ENCODE peak calls at places on chromosomes 11 and 22, in four cellular contexts. M is ascending aorta, T is cardiac fibroblast, U is lower leg skin. W is an unnamed sample.

GRCh38 chr11:2518983-2519340 is 74.2 kb downstream of the KCNQ1 start:
- DNase-seq in M (no peak), T (no peak), U (peak), W (no peak)

GRCh38 chr11:63574856-63575602 is 11.8 kb upstream of the PLAAT2 start:
- DNase-seq in U (no peak), M (no peak), T (peak), W (no peak)

GRCh38 chr22:26669060-26669481 is 11.7 kb downstream of the MIAT start:
- DNase-seq in M (no peak), U (no peak), T (peak), W (no peak)

GRCh38 chr11:62545437-62546243 is 966 bp downstream of the AHNAK start:
- DNase-seq in M (peak), T (peak), U (peak), W (peak)

GRCh38 chr22:22940961-22941605 is 53.5 kb downstream of the IGLL5 start:
- DNase-seq in T (no peak), M (peak), U (peak), W (no peak)

GRCh38 chr11:27291302-27291889 is 71.6 kb downstream of the CCDC34 start:
- DNase-seq in M (no peak), T (no peak), U (no peak), W (no peak)

GRCh38 chr11:14500181-14500651 is 605 bp upstream of the COPB1 start:
- DNase-seq in M (no peak), U (no peak), T (peak), W (no peak)

GRCh38 chr11:49377978-49378377 is 169.6 kb upstream of the FOLH1 start:
- DNase-seq in M (no peak), U (no peak), T (no peak), W (no peak)

GRCh38 chr22:22193923-22194322 is 50.7 kb upstream of the VPREB1 start:
- DNase-seq in U (no peak), T (no peak), M (no peak), W (no peak)

GRCh38 chr22:18065256-18065655 is 12.5 kb upstream of the PEX26 start:
- DNase-seq in M (no peak), U (no peak), T (no peak), W (no peak)

GRCh38 chr11:46345131-46345597 is 2.1 kb upstream of the DGKZ start:
- DNase-seq in M (no peak), T (no peak), U (peak), W (no peak)

GRCh38 chr22:49431559-49431958 is 396.1 kb downstream of the BRD1 start:
- DNase-seq in U (peak), M (no peak), T (no peak), W (no peak)

GRCh38 chr11:134366279-134366678 is 34.5 kb downstream of the GLB1L2 start:
- DNase-seq in T (no peak), M (no peak), U (no peak), W (no peak)

GRCh38 chr22:45998638-45999378 is 21.8 kb upstream of the WNT7B start:
- DNase-seq in U (no peak), M (no peak), T (no peak), W (no peak)

GRCh38 chr11:15336016-15336415 is 221.3 kb downstream of the INSC start:
- DNase-seq in T (no peak), M (no peak), U (no peak), W (no peak)

GRCh38 chr22:39472570-39473556 is 16.1 kb downstream of the MGAT3 start:
- DNase-seq in M (no peak), T (peak), U (no peak), W (no peak)

GRCh38 chr11:13368041-13368446 is 90.5 kb downstream of the BMAL1 start:
- DNase-seq in M (no peak), T (peak), U (no peak), W (no peak)

GRCh38 chr22:33438273-33438672 is 380.1 kb upstream of the SYN3 start:
- DNase-seq in M (no peak), U (no peak), T (peak), W (peak)

GRCh38 chr11:28619870-28620540 is 511.8 kb downstream of the METTL15 start:
- DNase-seq in T (peak), M (no peak), U (no peak), W (peak)

GRCh38 chr22:20795014-20795413 is 21.1 kb downstream of the SERPIND1 start:
- DNase-seq in M (no peak), U (no peak), T (no peak), W (no peak)

GRCh38 chr11:17923213-17923612 is 89.6 kb downstream of the SERGEF start:
- DNase-seq in U (no peak), M (no peak), T (peak), W (peak)

GRCh38 chr11:705646-706438 is at the start of gene EPS8L2:
- DNase-seq in U (no peak), T (no peak), M (no peak), W (no peak)

GRCh38 chr11:123601136-123601535 is 53.3 kb downstream of the SCN3B start:
- DNase-seq in U (no peak), M (no peak), T (peak), W (no peak)

GRCh38 chr11:64164392-64165312 is 1.3 kb downstream of the MACROD1 start:
- DNase-seq in M (no peak), T (no peak), U (no peak), W (no peak)

GRCh38 chr11:62491571-62492329 is 54.9 kb downstream of the AHNAK start:
- DNase-seq in M (no peak), U (no peak), T (no peak), W (no peak)

GRCh38 chr11:73972620-73973449 is 9.8 kb downstream of the UCP2 start:
- DNase-seq in U (no peak), T (no peak), M (no peak), W (no peak)

GRCh38 chr22:37496651-37497599 is 10.7 kb upstream of the MFNG start:
- DNase-seq in T (peak), U (no peak), M (no peak), W (peak)

GRCh38 chr11:14249121-14249963 is 109.6 kb downstream of the RRAS2 start:
- DNase-seq in M (no peak), T (peak), U (peak), W (peak)

GRCh38 chr11:115181480-115181879 is 322.7 kb downstream of the CADM1 start:
- DNase-seq in U (no peak), T (no peak), M (no peak), W (no peak)

GRCh38 chr11:84564180-84564866 is 1062.8 kb downstream of the DLG2 start:
- DNase-seq in T (peak), M (no peak), U (no peak), W (peak)

GRCh38 chr22:46102752-46103151 is 47.6 kb upstream of the PPARA start:
- DNase-seq in T (no peak), U (no peak), M (no peak), W (no peak)

GRCh38 chr11:35485656-35486318 is 39.6 kb downstream of the PAMR1 start:
- DNase-seq in T (peak), M (peak), U (peak), W (peak)
- TF ChIP-seq CTCF in T (peak), M (peak), U (peak), W (peak)

GRCh38 chr11:114132944-114133394 is 73.5 kb downstream of the ZBTB16 start:
- DNase-seq in M (no peak), T (peak), U (peak), W (peak)

GRCh38 chr11:114133548-114134329 is 74.2 kb downstream of the ZBTB16 start:
- DNase-seq in T (no peak), U (peak), M (peak), W (peak)

GRCh38 chr11:114129699-114130659 is 70.5 kb downstream of the ZBTB16 start:
- DNase-seq in U (peak), M (no peak), T (no peak), W (no peak)

GRCh38 chr11:114132427-114132826 is 72.9 kb downstream of the ZBTB16 start:
- DNase-seq in U (no peak), M (no peak), T (no peak), W (no peak)

GRCh38 chr11:114131366-114131963 is 72.0 kb downstream of the ZBTB16 start:
- DNase-seq in T (no peak), U (no peak), M (no peak), W (no peak)
- H3K4me3 ChIP-seq in T (no peak), U (no peak), M (peak), W (no peak)

GRCh38 chr22:35330258-35330861 is 30.7 kb downstream of the TOM1 start:
- DNase-seq in T (peak), U (peak), M (peak), W (peak)

GRCh38 chr22:35329114-35329847 is 29.6 kb downstream of the TOM1 start:
- DNase-seq in T (no peak), M (no peak), U (no peak), W (no peak)

GRCh38 chr22:35326854-35327562 is 27.3 kb downstream of the TOM1 start:
- DNase-seq in T (no peak), U (no peak), M (no peak), W (no peak)

GRCh38 chr22:35327690-35328471 is 28.2 kb downstream of the TOM1 start:
- DNase-seq in T (no peak), U (no peak), M (no peak), W (no peak)

GRCh38 chr22:35328472-35328885 is 28.8 kb downstream of the TOM1 start:
- DNase-seq in M (no peak), U (peak), T (no peak), W (no peak)
- TF ChIP-seq CTCF in M (no peak), U (no peak), T (no peak), W (no peak)

GRCh38 chr11:4610258-4610935 is 2.4 kb upstream of the TRIM68 start:
- DNase-seq in M (no peak), T (peak), U (no peak), W (no peak)
- H3K4me3 ChIP-seq in M (peak), T (no peak), U (no peak), W (no peak)

GRCh38 chr11:19650929-19651487 is 61.6 kb upstream of the NAV2 start:
- DNase-seq in M (no peak), T (no peak), U (peak), W (no peak)

GRCh38 chr11:19646308-19646707 is 66.3 kb upstream of the NAV2 start:
- DNase-seq in U (no peak), M (no peak), T (peak), W (no peak)

GRCh38 chr11:19651654-19652053 is 61.0 kb upstream of the NAV2 start:
- DNase-seq in M (no peak), T (no peak), U (peak), W (no peak)

GRCh38 chr11:19646921-19647320 is 65.7 kb upstream of the NAV2 start:
- DNase-seq in T (peak), M (no peak), U (no peak), W (peak)

GRCh38 chr11:19648321-19648720 is 64.3 kb upstream of the NAV2 start:
- DNase-seq in T (no peak), M (no peak), U (peak), W (no peak)
- TF ChIP-seq CTCF in T (no peak), M (no peak), U (no peak), W (no peak)

GRCh38 chr11:130547761-130548490 is 99.5 kb downstream of the ADAMTS15 start:
- DNase-seq in M (no peak), T (no peak), U (no peak), W (no peak)

GRCh38 chr11:130550160-130550559 is 101.7 kb downstream of the ADAMTS15 start:
- DNase-seq in U (no peak), T (no peak), M (no peak), W (no peak)

GRCh38 chr11:130548491-130548833 is 100.0 kb downstream of the ADAMTS15 start:
- DNase-seq in U (no peak), T (no peak), M (no peak), W (no peak)

GRCh38 chr11:130550984-130551383 is 102.5 kb downstream of the ADAMTS15 start:
- DNase-seq in U (no peak), M (no peak), T (no peak), W (no peak)

DNA sequence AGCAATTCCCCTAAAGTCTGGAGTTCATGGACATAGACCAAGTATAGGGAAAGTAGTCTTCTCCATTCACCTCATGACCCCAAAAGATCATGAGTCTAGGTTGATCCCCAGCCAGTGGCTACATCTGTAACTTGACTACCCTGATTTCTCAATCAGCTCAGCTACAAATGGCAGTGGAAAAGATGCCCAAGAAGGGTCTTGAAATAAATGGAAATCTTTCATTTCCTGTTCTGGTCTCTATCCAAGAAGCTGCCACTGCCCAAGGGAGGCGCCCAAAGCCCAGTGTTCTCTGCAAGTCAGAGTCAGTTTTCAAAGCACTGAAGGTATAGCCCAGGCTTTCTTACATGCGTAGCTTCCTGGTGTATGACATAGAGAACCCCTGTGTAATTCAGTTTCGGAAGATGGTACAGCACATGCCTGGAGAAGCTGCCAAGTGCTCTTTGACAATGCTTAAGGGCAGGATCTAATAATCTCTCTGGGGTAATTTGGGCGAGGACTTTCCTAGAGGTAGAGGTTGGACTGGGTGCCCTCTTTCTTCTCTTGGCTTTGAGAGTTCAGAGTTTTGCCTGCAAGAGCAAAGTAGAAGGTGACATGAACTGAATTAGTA is 101.1 kb downstream of the ADAMTS15 start:
- DNase-seq in U (no peak), T (peak), M (no peak), W (no peak)
- H3K4me3 ChIP-seq in U (no peak), T (no peak), M (no peak), W (no peak)

GRCh38 chr11:119993732-119994131 is 144.2 kb downstream of the TRIM29 start:
- DNase-seq in M (no peak), U (peak), T (no peak), W (no peak)
- TF ChIP-seq CTCF in M (no peak), U (no peak), T (no peak), W (no peak)

W was measured in astrocyte of the cerebellum.